ENCODE peak calls at places on chromosomes 6 and 20, in five cellular contexts. One of them, this sample, is unnamed.

GRCh38 chr20:9301129-9302072 is 213.0 kb upstream of the LAMP5 start:
- DNase-seq in neural crest cell: no peak
- DNase-seq in B cell: no peak
- DNase-seq in endothelial cell of umbilical vein: peak; percentile 70
- DNase-seq in GM13977: no peak
- DNase-seq in this sample: no peak

GRCh38 chr6:69796081-69796626 is 656 bp downstream of the LMBRD1 start:
- DNase-seq in B cell: peak; percentile 59
- DNase-seq in endothelial cell of umbilical vein: peak; percentile 55
- DNase-seq in GM13977: peak; percentile 39
- DNase-seq in neural crest cell: no peak
- DNase-seq in this sample: no peak

GRCh38 chr20:62025832-62026563 is 39.7 kb downstream of the TAF4 start:
- DNase-seq in GM13977: no peak
- DNase-seq in neural crest cell: no peak
- DNase-seq in endothelial cell of umbilical vein: peak; percentile 78
- DNase-seq in B cell: no peak
- DNase-seq in this sample: no peak

GRCh38 chr6:89368107-89368506 is 15.6 kb upstream of the UBE2J1 start:
- DNase-seq in GM13977: no peak
- DNase-seq in endothelial cell of umbilical vein: peak; percentile 60
- DNase-seq in neural crest cell: peak; percentile 77
- DNase-seq in B cell: peak; percentile 58
- DNase-seq in this sample: no peak

GRCh38 chr6:115514656-115515055 is 546.0 kb downstream of the FRK start:
- DNase-seq in neural crest cell: no peak
- DNase-seq in B cell: no peak
- DNase-seq in endothelial cell of umbilical vein: no peak
- DNase-seq in GM13977: no peak
- DNase-seq in this sample: no peak

GRCh38 chr6:33983721-33984465 is 162.0 kb downstream of the GRM4 start:
- DNase-seq in neural crest cell: no peak
- DNase-seq in B cell: peak; percentile 13
- DNase-seq in endothelial cell of umbilical vein: no peak
- DNase-seq in GM13977: no peak
- DNase-seq in this sample: no peak

GRCh38 chr6:113496157-113496556 is 361.0 kb upstream of the MARCKS start:
- DNase-seq in neural crest cell: no peak
- DNase-seq in GM13977: no peak
- DNase-seq in endothelial cell of umbilical vein: peak; percentile 98
- DNase-seq in B cell: no peak
- DNase-seq in this sample: no peak

GRCh38 chr6:14530385-14530784 is 412.8 kb downstream of the CD83 start:
- DNase-seq in endothelial cell of umbilical vein: no peak
- DNase-seq in B cell: no peak
- DNase-seq in GM13977: no peak
- DNase-seq in neural crest cell: no peak
- DNase-seq in this sample: no peak

GRCh38 chr6:130903007-130903406 is 75.8 kb downstream of the SMLR1 start:
- DNase-seq in B cell: no peak
- DNase-seq in neural crest cell: no peak
- DNase-seq in endothelial cell of umbilical vein: no peak
- DNase-seq in GM13977: no peak
- DNase-seq in this sample: no peak

GRCh38 chr6:8065519-8065911 is 1.3 kb upstream of the BLOC1S5 start:
- DNase-seq in B cell: no peak
- DNase-seq in GM13977: peak; percentile 51
- DNase-seq in neural crest cell: no peak
- DNase-seq in endothelial cell of umbilical vein: no peak
- DNase-seq in this sample: no peak

GRCh38 chr6:8061736-8062135 is 2.5 kb downstream of the BLOC1S5 start:
- DNase-seq in GM13977: no peak
- DNase-seq in B cell: no peak
- DNase-seq in endothelial cell of umbilical vein: no peak
- DNase-seq in neural crest cell: no peak
- DNase-seq in this sample: no peak

GRCh38 chr6:8064638-8065518 is 689 bp upstream of the BLOC1S5 start:
- DNase-seq in endothelial cell of umbilical vein: no peak
- DNase-seq in B cell: no peak
- DNase-seq in neural crest cell: no peak
- DNase-seq in GM13977: no peak
- DNase-seq in this sample: no peak

GRCh38 chr6:8066108-8066507 is 1.9 kb upstream of the BLOC1S5 start:
- DNase-seq in B cell: no peak
- DNase-seq in GM13977: no peak
- DNase-seq in neural crest cell: no peak
- DNase-seq in endothelial cell of umbilical vein: no peak
- DNase-seq in this sample: no peak

DNA sequence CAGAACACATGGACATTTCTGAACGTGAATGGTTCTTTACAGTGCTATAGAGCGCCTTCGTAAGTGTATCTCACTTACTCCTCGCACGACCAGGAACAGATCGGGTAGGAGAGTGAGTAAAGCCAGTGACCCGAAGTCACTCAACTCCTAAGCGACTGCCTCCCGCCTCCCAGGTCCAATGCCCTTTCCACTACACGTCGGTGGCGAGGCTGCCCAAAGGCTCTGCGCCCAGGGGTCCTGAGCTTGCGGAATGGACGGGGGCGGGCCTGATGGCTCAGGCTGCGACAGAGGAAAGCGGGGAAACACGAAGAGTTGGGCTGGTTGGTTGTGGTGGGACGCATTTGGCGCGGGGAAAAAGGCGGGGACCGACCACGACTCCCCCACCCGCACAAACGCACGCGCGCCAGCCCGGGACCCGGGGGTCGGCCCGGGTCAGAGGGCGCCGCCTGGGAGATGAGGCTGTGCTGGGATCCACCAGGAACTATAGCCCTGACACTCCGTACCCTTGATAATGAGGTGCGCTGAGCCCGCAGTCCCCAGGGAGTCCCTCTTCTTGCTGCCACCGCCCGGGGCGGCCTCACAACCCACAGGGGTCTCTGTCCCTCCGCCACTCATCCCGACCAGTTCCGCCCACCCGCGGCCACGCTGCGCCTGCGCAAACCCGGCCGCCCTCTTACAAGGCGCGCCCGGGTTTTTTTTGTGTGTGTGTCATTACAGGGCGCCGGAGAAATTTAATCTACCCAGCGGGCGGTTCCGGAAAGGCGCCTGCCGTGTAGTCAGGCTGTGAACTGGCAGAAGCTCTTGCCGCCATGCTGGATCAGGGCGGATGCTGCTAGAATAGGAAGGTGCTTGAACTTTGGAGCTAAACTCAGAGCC is at the start of gene BLOC1S5:
- DNase-seq in GM13977: peak; percentile 89
- DNase-seq in neural crest cell: peak; percentile 98
- DNase-seq in B cell: peak; percentile 98
- DNase-seq in endothelial cell of umbilical vein: peak; percentile 98
- DNase-seq in this sample: no peak
- TF ChIP-seq CTCF in GM13977: no peak
- TF ChIP-seq CTCF in neural crest cell: no peak
- TF ChIP-seq CTCF in B cell: no peak
- TF ChIP-seq CTCF in endothelial cell of umbilical vein: peak; percentile 13
- TF ChIP-seq CTCF in this sample: no peak

DNA sequence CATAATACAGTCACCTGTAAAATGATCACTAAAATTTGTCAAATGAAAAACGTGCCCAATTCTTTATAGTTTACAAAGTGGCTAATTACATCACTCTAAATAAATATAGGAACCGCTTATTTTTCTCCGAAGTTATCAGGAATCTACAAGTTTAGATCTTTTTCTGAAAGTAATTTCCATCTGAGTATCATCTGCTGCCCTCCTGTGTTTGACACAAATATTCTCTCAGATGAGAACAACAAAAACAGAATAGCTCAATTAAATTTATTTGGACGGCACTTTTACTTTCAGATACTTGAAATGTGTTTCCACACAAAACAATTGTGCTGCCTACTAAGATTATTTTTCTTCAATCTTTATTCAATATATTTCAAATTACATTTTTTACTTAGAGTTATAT is 5.0 kb downstream of the SF3B5 start:
- DNase-seq in neural crest cell: no peak
- DNase-seq in GM13977: no peak
- DNase-seq in endothelial cell of umbilical vein: no peak
- DNase-seq in B cell: no peak
- DNase-seq in this sample: no peak
- TF ChIP-seq CTCF in neural crest cell: peak; percentile 18
- TF ChIP-seq CTCF in GM13977: peak; percentile 43
- TF ChIP-seq CTCF in endothelial cell of umbilical vein: no peak
- TF ChIP-seq CTCF in B cell: peak; percentile 24
- TF ChIP-seq CTCF in this sample: no peak

DNA sequence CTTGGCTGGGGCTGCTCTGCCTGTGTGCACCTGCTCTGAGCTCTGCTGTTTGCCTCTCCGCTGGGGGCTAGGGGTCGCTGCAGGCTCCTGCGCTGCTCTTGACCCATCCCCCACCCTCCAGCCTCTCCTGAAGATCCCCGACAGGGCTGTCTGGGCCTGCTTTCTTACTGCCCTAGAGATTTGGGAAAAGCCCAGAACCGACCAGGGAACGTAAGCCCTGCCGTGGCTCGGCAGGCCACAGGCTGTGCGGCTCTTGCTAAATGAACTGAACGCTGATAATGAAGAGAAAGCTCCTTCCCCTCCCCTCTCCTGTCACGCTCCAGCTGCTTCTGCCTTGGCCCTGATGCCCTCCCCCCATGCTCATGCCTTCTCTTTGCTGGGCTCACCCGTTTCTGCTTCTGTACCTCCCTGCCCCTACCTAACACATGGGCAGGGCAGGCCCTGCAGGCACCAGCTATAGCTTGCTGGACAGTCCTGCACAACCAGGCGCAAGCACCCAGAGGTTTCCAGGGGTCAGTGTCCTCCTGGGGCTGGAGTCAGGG is 32.0 kb upstream of the PCMTD2 start:
- DNase-seq in endothelial cell of umbilical vein: peak; percentile 13
- DNase-seq in neural crest cell: peak; percentile 66
- DNase-seq in B cell: no peak
- DNase-seq in GM13977: no peak
- DNase-seq in this sample: no peak
- TF ChIP-seq CTCF in endothelial cell of umbilical vein: peak; percentile 65
- TF ChIP-seq CTCF in neural crest cell: peak; percentile 55
- TF ChIP-seq CTCF in B cell: no peak
- TF ChIP-seq CTCF in GM13977: peak; percentile 43
- TF ChIP-seq CTCF in this sample: peak; percentile 36

GRCh38 chr6:127515794-127516675 is 3.1 kb downstream of the MTCL3 start:
- DNase-seq in endothelial cell of umbilical vein: peak; percentile 19
- DNase-seq in GM13977: peak; percentile 83
- DNase-seq in B cell: peak; percentile 54
- DNase-seq in neural crest cell: peak; percentile 52
- DNase-seq in this sample: peak; percentile 58
- TF ChIP-seq CTCF in endothelial cell of umbilical vein: no peak
- TF ChIP-seq CTCF in GM13977: peak; percentile 8
- TF ChIP-seq CTCF in B cell: no peak
- TF ChIP-seq CTCF in neural crest cell: no peak
- TF ChIP-seq CTCF in this sample: peak; percentile 18

GRCh38 chr6:1381397-1382330 is 7.7 kb upstream of the FOXF2 start:
- DNase-seq in GM13977: peak; percentile 83
- DNase-seq in neural crest cell: peak; percentile 82
- DNase-seq in endothelial cell of umbilical vein: peak; percentile 3
- DNase-seq in B cell: no peak
- DNase-seq in this sample: no peak
- TF ChIP-seq CTCF in GM13977: peak; percentile 94
- TF ChIP-seq CTCF in neural crest cell: peak; percentile 91
- TF ChIP-seq CTCF in endothelial cell of umbilical vein: peak; percentile 74
- TF ChIP-seq CTCF in B cell: peak; percentile 79
- TF ChIP-seq CTCF in this sample: peak; percentile 70

DNA sequence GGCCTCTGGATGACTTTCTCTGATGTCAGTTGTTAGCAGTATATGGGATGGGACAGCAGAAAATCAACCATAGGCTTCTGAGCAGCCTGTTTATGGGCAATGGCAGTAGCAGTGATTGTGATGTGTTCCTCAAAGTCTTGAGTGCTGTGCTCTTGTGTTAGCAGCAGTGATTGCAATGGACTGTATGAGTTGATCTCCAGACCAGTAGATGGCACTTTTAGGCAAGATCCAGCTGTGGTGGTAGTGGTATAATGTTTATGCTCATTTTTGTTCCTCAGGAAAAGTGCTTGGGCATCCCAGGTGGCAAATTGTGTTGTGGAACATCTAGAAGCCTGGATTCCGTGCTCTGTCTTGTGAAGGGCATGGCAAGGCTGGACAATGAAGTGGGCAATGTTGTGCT is 181.6 kb upstream of the SYNCRIP start:
- DNase-seq in neural crest cell: no peak
- DNase-seq in B cell: no peak
- DNase-seq in endothelial cell of umbilical vein: no peak
- DNase-seq in GM13977: no peak
- DNase-seq in this sample: no peak
- TF ChIP-seq CTCF in neural crest cell: no peak
- TF ChIP-seq CTCF in B cell: no peak
- TF ChIP-seq CTCF in endothelial cell of umbilical vein: no peak
- TF ChIP-seq CTCF in GM13977: no peak
- TF ChIP-seq CTCF in this sample: no peak

DNA sequence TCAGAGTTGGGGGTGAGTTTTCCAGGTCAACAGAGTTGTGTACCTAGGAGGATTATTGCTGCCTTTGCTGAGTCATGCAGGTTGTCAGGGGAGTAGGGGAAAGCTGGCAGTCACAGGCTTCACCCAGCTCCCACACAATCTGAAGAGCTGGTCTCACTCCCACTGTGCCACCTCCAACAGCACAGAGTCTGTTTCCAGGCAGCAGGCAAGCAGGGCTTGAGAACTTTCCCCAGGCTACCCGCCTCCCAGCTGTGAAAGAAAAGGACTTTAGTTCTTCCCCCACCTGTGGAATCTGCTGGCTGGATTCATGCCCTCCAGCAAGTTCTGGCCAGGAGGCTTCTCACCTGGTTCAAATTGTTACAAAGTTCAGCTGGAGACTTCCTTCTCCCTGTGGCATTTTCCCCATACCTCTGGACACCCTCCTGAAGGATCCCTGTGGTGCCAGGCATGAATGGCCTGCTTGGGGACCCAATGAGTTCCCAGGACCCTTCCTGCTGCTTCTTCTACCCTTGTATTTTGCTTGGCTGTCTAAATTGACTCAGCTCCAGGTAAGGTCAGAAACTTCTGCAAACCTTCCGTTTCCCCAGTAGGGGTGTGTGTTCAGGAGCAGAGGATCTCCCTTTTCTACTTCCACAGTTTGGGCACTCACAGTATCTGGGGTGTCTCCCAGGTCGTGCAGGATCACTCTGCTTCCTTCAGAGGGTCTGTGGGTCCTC is 378.1 kb upstream of the MAN1A1 start:
- DNase-seq in GM13977: no peak
- DNase-seq in B cell: no peak
- DNase-seq in endothelial cell of umbilical vein: no peak
- DNase-seq in neural crest cell: no peak
- DNase-seq in this sample: no peak
- TF ChIP-seq CTCF in GM13977: no peak
- TF ChIP-seq CTCF in B cell: no peak
- TF ChIP-seq CTCF in endothelial cell of umbilical vein: no peak
- TF ChIP-seq CTCF in neural crest cell: no peak
- TF ChIP-seq CTCF in this sample: no peak

DNA sequence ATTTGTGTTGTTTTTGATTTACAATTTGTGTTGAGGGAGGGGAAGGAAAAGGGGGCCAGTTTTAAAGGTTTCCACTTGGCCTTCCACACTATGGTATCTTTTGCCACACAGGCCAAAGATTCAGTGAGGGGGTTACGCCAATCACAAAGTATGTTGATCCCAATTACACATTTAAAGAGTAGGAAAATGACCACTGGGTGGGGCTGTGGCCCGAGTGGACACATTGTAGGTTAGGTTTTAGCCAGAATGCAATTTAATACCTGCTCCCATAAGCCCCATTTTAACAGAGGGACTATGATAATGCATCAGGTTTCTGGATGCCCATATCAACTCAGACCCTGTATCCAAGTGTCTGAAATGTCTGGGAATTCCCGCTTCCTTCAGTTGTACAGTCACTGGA is 15.6 kb downstream of the VGLL2 start:
- DNase-seq in neural crest cell: no peak
- DNase-seq in endothelial cell of umbilical vein: no peak
- DNase-seq in B cell: no peak
- DNase-seq in GM13977: no peak
- DNase-seq in this sample: no peak
- TF ChIP-seq CTCF in neural crest cell: peak; percentile 32
- TF ChIP-seq CTCF in endothelial cell of umbilical vein: peak; percentile 2
- TF ChIP-seq CTCF in B cell: no peak
- TF ChIP-seq CTCF in GM13977: no peak
- TF ChIP-seq CTCF in this sample: peak; percentile 5